ENCODE peak calls at places on chromosomes 11 and 22, in six cellular contexts. P, H, S, I, M and Z are unnamed samples.

GRCh38 chr11:29490951-29491350 is 525.9 kb downstream of the KCNA4 start:
- DNase-seq in P (no peak), H (no peak), S (no peak), I (no peak), M (no peak), Z (no peak)

GRCh38 chr22:48546653-48547424 is 1280.8 kb downstream of the BRD1 start:
- DNase-seq in P (no peak), H (no peak), S (no peak), I (no peak), M (no peak), Z (no peak)

GRCh38 chr11:26896716-26897115 is 97.2 kb upstream of the FIBIN start:
- DNase-seq in P (no peak), H (no peak), S (no peak), I (no peak), M (no peak), Z (no peak)

GRCh38 chr22:20658433-20659222 is 115.3 kb upstream of the SERPIND1 start:
- DNase-seq in P (no peak), H (no peak), S (no peak), I (no peak), M (no peak), Z (no peak)

GRCh38 chr11:33775832-33776231 is 1.5 kb upstream of the FBXO3 start:
- DNase-seq in P (no peak), H (no peak), S (no peak), I (no peak), M (no peak), Z (no peak)

GRCh38 chr11:84236436-84236835 is 950.3 kb upstream of the CCDC90B start:
- DNase-seq in P (no peak), H (no peak), S (no peak), I (no peak), M (no peak), Z (no peak)

GRCh38 chr22:35838849-35839646 is 121.4 kb downstream of the APOL5 start:
- DNase-seq in P (no peak), H (no peak), S (no peak), I (peak; percentile 37), M (no peak), Z (peak; percentile 46)

GRCh38 chr11:86596861-86597632 is 75.4 kb downstream of the ME3 start:
- DNase-seq in P (no peak), H (no peak), S (no peak), I (no peak), M (no peak), Z (no peak)

GRCh38 chr22:20638143-20638870 is 130.9 kb downstream of the MED15 start:
- DNase-seq in P (no peak), H (no peak), S (no peak), I (no peak), M (no peak), Z (no peak)

GRCh38 chr22:24685804-24686203 is 82.8 kb downstream of the GGT1 start:
- DNase-seq in P (no peak), H (no peak), S (no peak), I (no peak), M (no peak), Z (no peak)

GRCh38 chr11:71470956-71471355 is 18.0 kb downstream of the NADSYN1 start:
- DNase-seq in P (no peak), H (no peak), S (no peak), I (no peak), M (no peak), Z (no peak)

GRCh38 chr22:38175206-38176118 is 6.2 kb downstream of the PLA2G6 start:
- DNase-seq in P (no peak), H (no peak), S (no peak), I (no peak), M (no peak), Z (no peak)

GRCh38 chr11:77201370-77201769 is 73.3 kb downstream of the MYO7A start:
- DNase-seq in P (no peak), H (no peak), S (no peak), I (no peak), M (no peak), Z (no peak)

GRCh38 chr22:31625661-31626426 is 36.2 kb downstream of the PISD start:
- DNase-seq in P (no peak), H (no peak), S (no peak), I (peak; percentile 43), M (peak; percentile 62), Z (no peak)

GRCh38 chr22:33971561-33971961 is 51.3 kb upstream of the LARGE1 start:
- DNase-seq in P (no peak), H (no peak), S (no peak), I (no peak), M (peak; percentile 36), Z (no peak)

GRCh38 chr11:113552271-113552670 is 77.1 kb upstream of the DRD2 start:
- DNase-seq in P (no peak), H (no peak), S (no peak), I (no peak), M (no peak), Z (no peak)

GRCh38 chr11:96714689-96715088 is 324.9 kb downstream of the JRKL start:
- DNase-seq in P (no peak), H (no peak), S (no peak), I (no peak), M (no peak), Z (no peak)

GRCh38 chr11:57332694-57333440 is 2.8 kb downstream of the SSRP1 start:
- DNase-seq in P (no peak), H (no peak), S (no peak), I (no peak), M (no peak), Z (no peak)

GRCh38 chr11:128859563-128860441 is 7.3 kb downstream of the KCNJ1 start:
- DNase-seq in P (peak; percentile 55), H (peak; percentile 78), S (peak; percentile 90), I (peak; percentile 81), M (no peak), Z (no peak)

GRCh38 chr11:19433791-19434190 is 193.0 kb upstream of the E2F8 start:
- DNase-seq in P (no peak), H (no peak), S (no peak), I (no peak), M (no peak), Z (no peak)

GRCh38 chr11:44592125-44592643 is 26.7 kb downstream of the CD82 start:
- DNase-seq in P (no peak), H (no peak), S (no peak), I (no peak), M (no peak), Z (no peak)

GRCh38 chr11:3906166-3906565 is 50.7 kb downstream of the STIM1 start:
- DNase-seq in P (no peak), H (no peak), S (no peak), I (no peak), M (no peak), Z (no peak)

GRCh38 chr11:123122341-123122740 is 60.4 kb upstream of the HSPA8 start:
- DNase-seq in P (no peak), H (no peak), S (no peak), I (no peak), M (no peak), Z (no peak)